ENCODE peak calls at places on chromosomes 2 and 18, in nine cellular contexts. I, H, A, V, T, O, Q, U and R are unnamed samples.

GRCh38 chr2:18432999-18433398 is 127.5 kb downstream of the RDH14 start:
- DNase-seq in T (no peak), I (no peak), H (no peak), U (peak; percentile 28), A (no peak), V (peak; percentile 63), Q (no peak), O (no peak), R (no peak)

GRCh38 chr2:42300527-42300926 is 60.5 kb downstream of the COX7A2L start:
- DNase-seq in T (no peak), I (no peak), U (no peak), Q (no peak), O (no peak), H (no peak), A (no peak), V (no peak), R (no peak)

GRCh38 chr2:234254783-234255521 is 204.4 kb downstream of the SPP2 start:
- DNase-seq in T (no peak), U (no peak), I (no peak), A (no peak), H (peak; percentile 50), O (no peak), V (no peak), Q (no peak), R (no peak)

GRCh38 chr2:238274152-238274865 is 14.1 kb downstream of the PER2 start:
- DNase-seq in I (no peak), U (no peak), O (no peak), V (no peak), A (no peak), T (no peak), H (no peak), Q (no peak), R (no peak)

GRCh38 chr2:3179208-3179607 is 198.4 kb downstream of the EIPR1 start:
- DNase-seq in Q (no peak), U (no peak), V (no peak), T (peak; percentile 70), A (no peak), O (no peak), H (no peak), I (no peak), R (no peak)

GRCh38 chr2:169877406-169877805 is 50.2 kb downstream of the UBR3 start:
- DNase-seq in A (peak; percentile 33), I (no peak), V (peak; percentile 58), H (no peak), U (peak; percentile 72), Q (peak; percentile 8), T (peak; percentile 21), O (no peak), R (no peak)

GRCh38 chr2:223081789-223082188 is 29.8 kb downstream of the KCNE4 start:
- DNase-seq in I (no peak), Q (no peak), A (no peak), O (no peak), U (no peak), T (no peak), H (no peak), V (peak; percentile 90), R (no peak)

GRCh38 chr2:174606336-174606735 is 8.7 kb upstream of the WIPF1 start:
- DNase-seq in U (peak; percentile 72), H (peak; percentile 83), I (peak; percentile 80), Q (peak; percentile 72), V (peak; percentile 78), O (no peak), T (no peak), A (peak; percentile 93), R (no peak)

GRCh38 chr2:12861344-12861942 is 144.7 kb downstream of the TRIB2 start:
- DNase-seq in H (peak; percentile 68), U (peak; percentile 50), T (no peak), A (peak; percentile 78), I (no peak), Q (no peak), V (peak; percentile 65), O (no peak), R (no peak)

GRCh38 chr2:236045264-236046235 is 122.6 kb downstream of the GBX2 start:
- DNase-seq in A (no peak), U (peak; percentile 8), I (no peak), V (no peak), Q (no peak), T (no peak), H (no peak), O (no peak), R (no peak)

GRCh38 chr18:79949571-79950439 is 1.6 kb downstream of the SLC66A2 start:
- DNase-seq in O (no peak), H (no peak), A (no peak), U (peak; percentile 26), I (no peak), Q (peak; percentile 56), V (no peak), T (no peak), R (no peak)

GRCh38 chr18:48947583-48947982 is 3.2 kb downstream of the SMAD7 start:
- DNase-seq in T (no peak), Q (no peak), I (no peak), V (no peak), O (no peak), U (no peak), A (no peak), H (no peak), R (no peak)

GRCh38 chr2:191150451-191151314 is at the start of gene STAT4:
- DNase-seq in T (no peak), I (no peak), A (peak; percentile 47), O (peak; percentile 45), H (no peak), V (peak; percentile 37), Q (peak; percentile 59), U (peak; percentile 55), R (peak; percentile 31)

GRCh38 chr2:10271509-10271908 is 31.2 kb upstream of the HPCAL1 start:
- DNase-seq in O (no peak), I (no peak), U (no peak), A (no peak), T (no peak), H (no peak), Q (no peak), V (no peak), R (no peak)

GRCh38 chr2:233798335-233799086 is 20.4 kb downstream of the MROH2A start:
- DNase-seq in A (no peak), H (no peak), I (no peak), T (peak; percentile 1), O (no peak), Q (no peak), V (no peak), U (no peak), R (no peak)

GRCh38 chr2:178163911-178164310 is 30.4 kb upstream of the OSBPL6 start:
- DNase-seq in V (no peak), T (no peak), O (no peak), Q (no peak), A (no peak), U (no peak), H (no peak), I (no peak), R (no peak)

GRCh38 chr2:171383141-171383540 is 50.6 kb downstream of the METTL8 start:
- DNase-seq in T (no peak), U (peak; percentile 43), I (no peak), Q (no peak), V (peak; percentile 15), A (peak; percentile 18), H (no peak), O (no peak), R (no peak)

GRCh38 chr2:121090088-121090715 is 194.8 kb downstream of the TFCP2L1 start:
- DNase-seq in A (no peak), U (no peak), H (no peak), I (no peak), Q (no peak), T (no peak), O (no peak), V (no peak), R (no peak)

GRCh38 chr18:48264508-48264907 is 144.7 kb downstream of the ZBTB7C start:
- DNase-seq in O (no peak), A (no peak), I (no peak), T (no peak), U (no peak), V (peak; percentile 37), H (no peak), Q (no peak), R (no peak)

GRCh38 chr2:222909276-222909675 is 48.4 kb downstream of the ACSL3 start:
- DNase-seq in Q (no peak), T (no peak), V (no peak), O (no peak), H (no peak), I (no peak), U (no peak), A (no peak), R (no peak)

GRCh38 chr2:66897676-66898280 is 462.9 kb downstream of the MEIS1 start:
- DNase-seq in U (no peak), Q (no peak), H (no peak), T (no peak), O (no peak), A (peak; percentile 75), I (no peak), V (peak; percentile 74), R (no peak)
- TF ChIP-seq CTCF in U (no peak), Q (no peak), H (no peak), T (no peak), O (no peak), A (no peak), I (no peak), V (no peak), R (no peak)

DNA sequence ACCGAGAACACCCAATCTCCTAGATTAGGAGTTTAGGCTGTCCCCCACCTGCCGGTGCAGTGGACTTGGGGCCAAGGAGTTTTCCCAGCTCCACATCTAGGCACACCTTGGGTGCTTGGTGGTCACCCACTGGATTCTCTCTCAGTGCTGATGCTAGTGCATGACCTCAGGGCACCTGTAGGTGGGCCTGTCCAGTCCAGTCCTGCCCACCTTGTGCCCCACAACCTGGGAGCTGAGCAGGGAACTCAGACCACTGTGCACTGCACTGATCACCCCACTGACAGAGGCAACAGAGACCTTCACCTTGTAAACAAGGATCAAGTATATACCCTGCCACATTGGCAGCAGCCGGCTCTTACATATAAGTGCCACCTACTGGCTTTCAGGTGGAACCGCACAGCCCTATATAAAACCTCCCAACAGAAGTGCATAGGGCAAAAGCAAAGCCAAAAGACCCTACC is 12.7 kb upstream of the CDH19 start:
- DNase-seq in T (no peak), Q (peak; percentile 10), U (peak; percentile 42), A (no peak), V (no peak), O (no peak), I (no peak), H (no peak), R (no peak)
- TF ChIP-seq CTCF in T (peak; percentile 49), Q (peak; percentile 12), U (peak; percentile 70), A (no peak), V (no peak), O (peak; percentile 46), I (no peak), H (peak; percentile 8), R (peak; percentile 60)

DNA sequence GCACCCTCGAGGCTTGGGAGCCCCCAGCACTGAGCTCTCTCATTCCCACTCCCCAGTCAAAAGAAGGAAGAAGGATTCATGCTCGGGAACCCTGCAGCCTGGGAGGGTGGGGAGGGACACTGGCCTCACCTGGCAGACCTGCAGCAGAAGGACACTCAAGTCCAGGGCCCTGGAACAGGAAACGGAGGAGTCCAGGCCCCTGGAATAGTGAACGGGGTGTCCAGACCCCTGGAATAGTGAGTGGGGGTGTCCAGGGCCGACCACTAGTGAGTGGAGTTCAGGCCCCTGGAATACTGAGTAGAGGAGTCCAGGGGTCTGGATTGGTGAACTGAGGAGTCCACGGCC is 292.5 kb downstream of the NDUFA10 start:
- DNase-seq in A (no peak), H (no peak), Q (no peak), O (no peak), V (no peak), U (no peak), T (no peak), I (no peak), R (no peak)
- TF ChIP-seq CTCF in A (no peak), H (no peak), Q (no peak), O (no peak), V (no peak), U (no peak), T (no peak), I (no peak), R (no peak)

GRCh38 chr2:86105252-86105968 is at the start of gene POLR1A:
- DNase-seq in U (peak; percentile 98), T (peak; percentile 89), V (peak; percentile 96), Q (peak; percentile 92), I (peak; percentile 78), H (peak; percentile 88), O (no peak), A (peak; percentile 94), R (peak; percentile 82)
- TF ChIP-seq CTCF in U (no peak), T (no peak), V (peak; percentile 31), Q (no peak), I (peak; percentile 20), H (peak; percentile 45), O (no peak), A (peak; percentile 20), R (peak; percentile 11)